ENCODE peak calls at places on chromosomes 16 and 17, in ten cellular contexts. F is IMR-90; P is heart right ventricle; R is CD8-positive, alpha-beta T cell; J is A549; K is cardiac fibroblast; Y is breast epithelium; Z is psoas muscle; I is tibial artery; A is GM12865. V is an unnamed sample.

GRCh38 chr17:13510062-13510461 is 91.7 kb downstream of the HS3ST3A1 start:
- DNase-seq in Z (no peak), P (no peak), I (no peak), R (no peak), F (peak), A (no peak), J (no peak), Y (no peak), K (peak), V (no peak)

GRCh38 chr17:81027591-81028505 is 7.1 kb upstream of the BAIAP2 start:
- DNase-seq in J (no peak), I (no peak), Z (peak), R (no peak), P (no peak), F (no peak), Y (no peak), K (no peak), A (no peak), V (no peak)

GRCh38 chr16:75097941-75098897 is 18.4 kb downstream of the LDHD start:
- DNase-seq in R (peak), K (no peak), I (no peak), P (no peak), A (no peak), F (no peak), J (no peak), Z (no peak), Y (no peak), V (no peak)

GRCh38 chr17:47725446-47726109 is 7.5 kb upstream of the TBX21 start:
- DNase-seq in I (no peak), Y (no peak), J (no peak), F (no peak), A (no peak), Z (no peak), R (no peak), P (no peak), K (no peak), V (no peak)

GRCh38 chr17:83155128-83156081 is 76.0 kb downstream of the METRNL start:
- DNase-seq in Y (peak), J (no peak), Z (peak), A (no peak), R (peak), P (no peak), I (peak), K (peak), F (peak), V (no peak)

GRCh38 chr17:9512323-9513168 is 63.1 kb downstream of the STX8 start:
- DNase-seq in P (no peak), F (peak), I (no peak), K (peak), J (peak), Y (no peak), Z (no peak), A (no peak), R (no peak), V (no peak)

GRCh38 chr17:37147301-37147812 is 198.6 kb downstream of the AATF start:
- DNase-seq in J (peak), K (peak), A (peak), Z (no peak), R (no peak), I (no peak), F (peak), Y (no peak), P (no peak), V (no peak)

GRCh38 chr17:19398301-19399181 is 11.6 kb upstream of the MFAP4 start:
- DNase-seq in I (peak), J (peak), F (no peak), Y (no peak), R (no peak), A (no peak), P (peak), Z (peak), K (peak), V (no peak)

GRCh38 chr17:68301438-68301959 is 10.2 kb downstream of the ARSG start:
- DNase-seq in K (no peak), Y (peak), A (no peak), Z (no peak), P (no peak), R (no peak), J (no peak), F (no peak), I (no peak), V (no peak)

GRCh38 chr17:14038206-14038605 is 31.1 kb upstream of the COX10 start:
- DNase-seq in Y (no peak), J (no peak), P (no peak), I (no peak), R (no peak), A (no peak), K (peak), Z (no peak), F (peak), V (no peak)

GRCh38 chr17:4949321-4950074 is 1.2 kb upstream of the PFN1 start:
- DNase-seq in K (peak), Z (peak), A (peak), I (peak), J (peak), P (peak), Y (peak), R (peak), F (peak), V (peak)

GRCh38 chr17:45900723-45901415 is 6.5 kb downstream of the MAPT start:
- DNase-seq in F (no peak), K (no peak), R (no peak), A (no peak), P (no peak), Z (no peak), Y (no peak), J (no peak), I (no peak), V (no peak)

GRCh38 chr17:81664051-81664470 is 2.3 kb downstream of the OXLD1 start:
- DNase-seq in J (no peak), P (no peak), A (no peak), Z (no peak), I (no peak), K (no peak), Y (no peak), F (no peak), R (no peak), V (no peak)

GRCh38 chr17:51745993-51746392 is 412.5 kb downstream of the CA10 start:
- DNase-seq in I (no peak), K (no peak), J (peak), P (no peak), F (no peak), Z (no peak), R (no peak), Y (no peak), A (no peak), V (peak)

GRCh38 chr16:65106792-65107191 is 15.1 kb downstream of the CDH11 start:
- DNase-seq in J (no peak), P (no peak), I (no peak), Z (no peak), Y (no peak), A (no peak), F (peak), K (peak), R (no peak), V (no peak)

GRCh38 chr16:24499193-24499814 is 40.1 kb upstream of the RBBP6 start:
- DNase-seq in F (peak), P (no peak), I (no peak), Z (no peak), K (peak), A (peak), J (peak), R (no peak), Y (no peak), V (peak)

GRCh38 chr17:67474081-67474661 is 97.1 kb downstream of the PITPNC1 start:
- DNase-seq in F (peak), P (peak), J (no peak), A (no peak), Y (no peak), Z (no peak), I (peak), K (peak), R (peak), V (no peak)

GRCh38 chr17:51397361-51398127 is 137.2 kb downstream of the UTP18 start:
- DNase-seq in R (no peak), K (no peak), J (peak), A (no peak), P (no peak), F (peak), I (no peak), Z (no peak), Y (no peak), V (no peak)

GRCh38 chr17:27861979-27862378 is 31.2 kb downstream of the LYRM9 start:
- DNase-seq in K (no peak), P (no peak), J (peak), I (no peak), Y (no peak), F (no peak), R (no peak), Z (no peak), A (no peak), V (no peak)

GRCh38 chr16:4609200-4610010 is 5.3 kb downstream of the UBALD1 start:
- DNase-seq in P (no peak), Y (no peak), K (no peak), J (no peak), A (no peak), I (peak), Z (no peak), R (no peak), F (no peak), V (no peak)

GRCh38 chr17:45430738-45431530 is 1.7 kb downstream of the ARHGAP27 start:
- DNase-seq in Y (peak), F (no peak), K (no peak), Z (no peak), J (no peak), P (no peak), A (peak), R (no peak), I (no peak), V (no peak)

GRCh38 chr17:38656959-38657823 is 17.6 kb downstream of the EPOP start:
- DNase-seq in R (no peak), I (peak), K (no peak), P (no peak), Z (no peak), J (no peak), Y (no peak), A (no peak), F (no peak), V (no peak)

GRCh38 chr16:27526169-27526568 is 23.5 kb downstream of the GTF3C1 start:
- DNase-seq in R (no peak), J (peak), K (peak), A (no peak), Y (no peak), F (no peak), P (peak), Z (peak), I (no peak), V (no peak)

GRCh38 chr17:47895254-47895855 is 681 bp upstream of the SP2 start:
- DNase-seq in J (peak), Y (no peak), I (no peak), Z (peak), K (peak), R (no peak), F (peak), P (no peak), A (peak), V (no peak)

GRCh38 chr17:18960803-18961511 is 9.0 kb downstream of the SLC5A10 start:
- DNase-seq in Z (peak), Y (peak), I (peak), F (peak), K (peak), P (peak), A (peak), R (peak), J (peak), V (peak)

GRCh38 chr16:83951544-83951943 is 1.5 kb upstream of the OSGIN1 start:
- DNase-seq in Y (no peak), P (no peak), R (no peak), K (no peak), I (no peak), F (no peak), Z (no peak), J (no peak), A (no peak), V (no peak)

GRCh38 chr16:68994324-68994723 is 111.1 kb upstream of the HAS3 start:
- DNase-seq in Z (no peak), K (no peak), A (no peak), P (no peak), Y (no peak), F (no peak), I (no peak), R (no peak), J (peak), V (no peak)

GRCh38 chr16:12833939-12834338 is 30.3 kb upstream of the CPPED1 start:
- DNase-seq in Y (no peak), J (peak), K (no peak), R (no peak), P (no peak), F (no peak), I (no peak), Z (no peak), A (no peak), V (peak)

GRCh38 chr17:14303343-14304221 is 2.7 kb downstream of the HS3ST3B1 start:
- DNase-seq in I (no peak), F (no peak), P (no peak), R (peak), K (no peak), Z (no peak), A (no peak), J (no peak), Y (no peak), V (no peak)

GRCh38 chr16:75333770-75334169 is 82.3 kb upstream of the BCAR1 start:
- DNase-seq in F (no peak), Z (no peak), P (no peak), Y (no peak), J (no peak), I (no peak), R (no peak), K (no peak), A (peak), V (no peak)

GRCh38 chr17:42409467-42410351 is 13.3 kb downstream of the CAVIN1 start:
- DNase-seq in K (peak), F (peak), A (no peak), I (peak), J (peak), Z (peak), P (no peak), Y (peak), R (no peak), V (no peak)

GRCh38 chr16:57013902-57014301 is 24.5 kb downstream of the NLRC5 start:
- DNase-seq in J (no peak), A (peak), I (no peak), R (no peak), P (no peak), Y (no peak), Z (no peak), F (no peak), K (no peak), V (no peak)

GRCh38 chr16:57013268-57013667 is 23.9 kb downstream of the NLRC5 start:
- DNase-seq in K (no peak), A (no peak), Y (no peak), P (no peak), Z (no peak), F (peak), I (no peak), J (no peak), R (no peak), V (no peak)

GRCh38 chr16:57008440-57008839 is 19.1 kb downstream of the NLRC5 start:
- DNase-seq in J (no peak), R (no peak), K (no peak), Z (no peak), A (no peak), F (no peak), P (no peak), Y (no peak), I (no peak), V (no peak)

GRCh38 chr16:57009641-57010170 is 20.3 kb downstream of the NLRC5 start:
- DNase-seq in A (no peak), F (no peak), Z (no peak), K (no peak), Y (no peak), J (no peak), I (peak), P (no peak), R (no peak), V (no peak)

DNA sequence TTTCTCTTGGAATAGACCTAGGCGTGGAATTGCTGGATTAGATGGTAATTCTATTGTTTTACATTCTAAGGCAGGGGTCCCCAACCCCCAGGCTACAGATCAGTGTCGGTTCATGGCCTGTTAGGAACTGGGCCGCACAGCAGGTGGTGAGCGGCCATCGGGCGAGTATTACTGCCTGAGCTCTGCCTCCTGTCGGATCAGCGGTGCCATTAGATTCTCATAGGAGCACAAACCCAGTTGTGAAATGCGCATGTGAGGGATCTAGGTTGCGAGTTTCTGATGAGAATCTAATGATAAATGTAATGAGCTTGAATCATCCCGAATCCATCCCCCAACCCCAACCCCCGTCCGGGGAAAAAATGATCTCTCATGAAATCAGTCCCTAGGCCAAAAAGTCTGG is 23.0 kb downstream of the NLRC5 start:
- DNase-seq in I (no peak), F (no peak), Z (no peak), A (no peak), P (no peak), K (no peak), Y (no peak), J (no peak), R (no peak), V (no peak)
- TF ChIP-seq CTCF in I (no peak), F (no peak), Z (no peak), A (no peak), P (no peak), K (no peak), Y (no peak), J (no peak), R (no peak), V (no peak)

DNA sequence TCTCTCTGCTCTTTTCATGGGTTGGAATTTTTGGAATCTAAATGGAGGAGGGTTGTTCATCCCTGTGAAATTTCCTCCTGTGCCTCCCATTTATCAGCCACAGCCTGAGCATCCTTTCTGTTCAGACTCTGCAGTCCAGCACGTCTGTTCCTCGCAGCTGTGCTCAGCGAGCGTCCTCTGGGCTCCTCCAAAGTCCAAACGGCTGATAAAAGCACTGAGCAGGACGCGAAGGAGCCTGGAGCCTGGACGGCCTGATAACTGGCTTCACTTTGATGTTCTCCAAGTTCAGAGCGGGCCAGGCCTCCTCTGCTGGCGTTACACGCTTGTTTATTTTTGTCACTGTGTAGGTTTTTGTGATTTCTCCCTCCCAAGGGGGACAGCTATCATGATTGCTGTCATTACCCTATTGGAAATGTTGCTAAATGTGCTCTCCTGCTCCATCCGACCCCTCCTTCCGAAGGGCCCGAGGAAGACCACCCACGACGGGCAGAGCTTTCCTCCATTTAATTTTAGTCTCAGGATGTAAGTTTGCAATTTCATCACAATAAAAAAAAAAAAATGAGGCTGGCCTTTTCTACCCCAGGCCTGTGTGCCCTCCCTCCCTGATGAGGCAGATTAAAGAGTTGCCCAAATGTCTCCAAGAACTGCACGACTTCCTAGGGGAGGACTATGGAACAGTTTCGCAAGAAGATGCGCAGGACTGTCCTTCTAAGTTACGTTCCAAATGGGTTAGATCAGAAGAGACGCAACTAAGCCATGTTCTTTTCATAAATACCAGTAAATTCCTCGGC is 290.5 kb upstream of the FOXF1 start:
- DNase-seq in R (no peak), K (peak), I (no peak), A (no peak), P (no peak), J (no peak), Y (peak), Z (no peak), F (peak), V (no peak)
- TF ChIP-seq CTCF in R (no peak), K (no peak), I (no peak), A (no peak), P (no peak), J (no peak), Y (no peak), Z (no peak), F (no peak), V (no peak)

DNA sequence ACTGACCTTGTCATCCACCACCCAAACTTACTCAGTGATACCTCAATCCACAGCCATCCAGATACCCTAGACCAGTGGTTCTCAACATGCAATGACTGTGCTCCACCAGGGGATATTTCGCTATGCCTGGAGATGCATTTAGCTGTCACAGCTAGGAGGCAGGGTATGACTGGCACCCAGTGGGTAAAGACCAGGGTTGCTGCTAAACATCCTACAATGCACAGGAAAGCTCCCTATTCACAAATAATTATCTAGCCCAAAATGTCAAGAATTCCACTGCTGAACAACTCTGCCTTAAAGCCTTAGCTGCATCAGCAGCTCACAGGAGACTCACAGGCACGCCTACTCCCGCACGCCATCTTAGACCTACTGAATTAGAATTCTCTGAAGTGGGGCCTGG is 212.6 kb downstream of the GRIN2A start:
- DNase-seq in P (no peak), F (no peak), R (no peak), A (peak), J (no peak), Y (no peak), I (no peak), Z (no peak), K (no peak), V (no peak)
- TF ChIP-seq CTCF in P (no peak), F (no peak), R (no peak), A (peak), J (no peak), Y (no peak), I (no peak), Z (no peak), K (no peak), V (no peak)

GRCh38 chr17:32588982-32589381 is 102.2 kb downstream of the CDK5R1 start:
- DNase-seq in J (peak), F (no peak), K (no peak), Y (no peak), P (no peak), R (no peak), I (no peak), A (peak), Z (no peak), V (no peak)
- TF ChIP-seq CTCF in J (no peak), F (no peak), K (peak), Y (no peak), P (no peak), R (no peak), I (no peak), A (peak), Z (no peak), V (peak)

GRCh38 chr17:1440921-1441320 is 15.1 kb downstream of the CRK start:
- DNase-seq in A (no peak), P (no peak), I (no peak), R (no peak), F (no peak), J (no peak), Y (no peak), Z (no peak), K (no peak), V (no peak)
- TF ChIP-seq CTCF in A (no peak), P (no peak), I (no peak), R (no peak), F (no peak), J (no peak), Y (no peak), Z (no peak), K (no peak), V (no peak)

DNA sequence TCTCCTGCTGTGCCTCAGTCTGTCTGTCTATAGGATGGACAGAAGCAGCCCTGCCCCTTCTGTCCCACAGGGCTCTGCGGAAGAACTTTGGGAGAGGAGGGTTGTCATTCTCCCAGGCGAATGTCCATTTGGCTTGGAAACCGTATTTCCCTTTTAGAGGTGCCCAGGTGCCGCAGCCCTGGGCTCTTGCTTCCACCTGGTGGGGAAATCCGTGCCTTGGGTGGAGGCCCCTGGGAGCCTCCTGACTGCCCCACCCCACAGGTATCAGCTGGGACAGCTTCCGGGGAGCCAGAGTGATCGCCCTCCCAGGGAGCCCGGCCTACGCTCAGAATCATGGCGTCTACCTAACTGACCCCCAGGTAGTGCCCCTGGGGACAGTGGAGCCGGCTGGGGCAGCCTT is 12.7 kb downstream of the FCSK start:
- DNase-seq in R (no peak), P (no peak), F (no peak), K (no peak), Y (no peak), Z (no peak), I (no peak), A (no peak), J (no peak), V (no peak)
- TF ChIP-seq CTCF in R (no peak), P (no peak), F (no peak), K (no peak), Y (no peak), Z (no peak), I (no peak), A (no peak), J (no peak), V (no peak)